ENCODE peak calls at places on chromosome 1, in six cellular contexts. One of them, this sample, is unnamed.

GRCh38 chr1:102183711-102184110 is 187.0 kb upstream of the OLFM3 start:
- DNase-seq in neural crest cell: no peak
- DNase-seq in activated CD4-positive, alpha-beta T cell treated with anti-CD3 and anti-CD28 coated beads, Interleukin-2, amount 10 ng/mL, durations not matched to agents 7 days and 5 days: no peak
- DNase-seq in ovary: no peak
- DNase-seq in NCI-H1105: no peak
- DNase-seq in anterior cingulate cortex: no peak
- DNase-seq in this sample: no peak

GRCh38 chr1:117174851-117175250 is 35.9 kb downstream of the VTCN1 start:
- DNase-seq in ovary: no peak
- DNase-seq in activated CD4-positive, alpha-beta T cell treated with anti-CD3 and anti-CD28 coated beads, Interleukin-2, amount 10 ng/mL, durations not matched to agents 7 days and 5 days: no peak
- DNase-seq in neural crest cell: no peak
- DNase-seq in NCI-H1105: no peak
- DNase-seq in anterior cingulate cortex: no peak
- DNase-seq in this sample: no peak

GRCh38 chr1:201456499-201457309 is 12.3 kb downstream of the PHLDA3 start:
- DNase-seq in neural crest cell: no peak
- DNase-seq in ovary: no peak
- DNase-seq in activated CD4-positive, alpha-beta T cell treated with anti-CD3 and anti-CD28 coated beads, Interleukin-2, amount 10 ng/mL, durations not matched to agents 7 days and 5 days: no peak
- DNase-seq in NCI-H1105: no peak
- DNase-seq in anterior cingulate cortex: peak
- DNase-seq in this sample: no peak

GRCh38 chr1:112114540-112114939 is 125.1 kb upstream of the KCND3 start:
- DNase-seq in activated CD4-positive, alpha-beta T cell treated with anti-CD3 and anti-CD28 coated beads, Interleukin-2, amount 10 ng/mL, durations not matched to agents 7 days and 5 days: no peak
- DNase-seq in ovary: no peak
- DNase-seq in neural crest cell: no peak
- DNase-seq in anterior cingulate cortex: no peak
- DNase-seq in NCI-H1105: no peak
- DNase-seq in this sample: no peak

GRCh38 chr1:234381699-234382555 is 8.7 kb downstream of the COA6 start:
- DNase-seq in NCI-H1105: no peak
- DNase-seq in anterior cingulate cortex: no peak
- DNase-seq in activated CD4-positive, alpha-beta T cell treated with anti-CD3 and anti-CD28 coated beads, Interleukin-2, amount 10 ng/mL, durations not matched to agents 7 days and 5 days: no peak
- DNase-seq in neural crest cell: no peak
- DNase-seq in ovary: no peak
- DNase-seq in this sample: no peak

GRCh38 chr1:45337630-45338320 is 2.2 kb upstream of the TOE1 start:
- DNase-seq in activated CD4-positive, alpha-beta T cell treated with anti-CD3 and anti-CD28 coated beads, Interleukin-2, amount 10 ng/mL, durations not matched to agents 7 days and 5 days: no peak
- DNase-seq in neural crest cell: no peak
- DNase-seq in ovary: no peak
- DNase-seq in anterior cingulate cortex: no peak
- DNase-seq in NCI-H1105: no peak
- DNase-seq in this sample: no peak

GRCh38 chr1:117904485-117904884 is 24.9 kb downstream of the GDAP2 start:
- DNase-seq in ovary: no peak
- DNase-seq in neural crest cell: no peak
- DNase-seq in activated CD4-positive, alpha-beta T cell treated with anti-CD3 and anti-CD28 coated beads, Interleukin-2, amount 10 ng/mL, durations not matched to agents 7 days and 5 days: no peak
- DNase-seq in anterior cingulate cortex: no peak
- DNase-seq in NCI-H1105: no peak
- DNase-seq in this sample: no peak

GRCh38 chr1:11961230-11961629 is 19.0 kb upstream of the MFN2 start:
- DNase-seq in neural crest cell: no peak
- DNase-seq in activated CD4-positive, alpha-beta T cell treated with anti-CD3 and anti-CD28 coated beads, Interleukin-2, amount 10 ng/mL, durations not matched to agents 7 days and 5 days: no peak
- DNase-seq in anterior cingulate cortex: no peak
- DNase-seq in NCI-H1105: no peak
- DNase-seq in ovary: no peak
- DNase-seq in this sample: no peak

GRCh38 chr1:90139837-90140236 is 144.9 kb downstream of the ZNF326 start:
- DNase-seq in ovary: no peak
- DNase-seq in NCI-H1105: no peak
- DNase-seq in neural crest cell: no peak
- DNase-seq in anterior cingulate cortex: no peak
- DNase-seq in activated CD4-positive, alpha-beta T cell treated with anti-CD3 and anti-CD28 coated beads, Interleukin-2, amount 10 ng/mL, durations not matched to agents 7 days and 5 days: no peak
- DNase-seq in this sample: no peak

GRCh38 chr1:30029677-30030076 is 693.7 kb downstream of the MATN1 start:
- DNase-seq in neural crest cell: no peak
- DNase-seq in anterior cingulate cortex: no peak
- DNase-seq in activated CD4-positive, alpha-beta T cell treated with anti-CD3 and anti-CD28 coated beads, Interleukin-2, amount 10 ng/mL, durations not matched to agents 7 days and 5 days: no peak
- DNase-seq in ovary: no peak
- DNase-seq in NCI-H1105: no peak
- DNase-seq in this sample: no peak

GRCh38 chr1:2939041-2939552 is 82.2 kb upstream of the ACTRT2 start:
- DNase-seq in neural crest cell: no peak
- DNase-seq in NCI-H1105: no peak
- DNase-seq in anterior cingulate cortex: no peak
- DNase-seq in ovary: no peak
- DNase-seq in activated CD4-positive, alpha-beta T cell treated with anti-CD3 and anti-CD28 coated beads, Interleukin-2, amount 10 ng/mL, durations not matched to agents 7 days and 5 days: no peak
- DNase-seq in this sample: no peak

GRCh38 chr1:240312872-240313271 is 221.2 kb downstream of the FMN2 start:
- DNase-seq in ovary: no peak
- DNase-seq in activated CD4-positive, alpha-beta T cell treated with anti-CD3 and anti-CD28 coated beads, Interleukin-2, amount 10 ng/mL, durations not matched to agents 7 days and 5 days: no peak
- DNase-seq in NCI-H1105: no peak
- DNase-seq in anterior cingulate cortex: no peak
- DNase-seq in neural crest cell: no peak
- DNase-seq in this sample: no peak

This sample was measured in memory B cell.